ENCODE peak calls at places on chromosomes 12 and 14, in five cellular contexts. J, Z, X, L and A are unnamed samples.

GRCh38 chr14:91805659-91806058 is 61.7 kb downstream of the TC2N start:
- DNase-seq in J (no peak), L (no peak), Z (no peak), X (no peak), A (no peak)

GRCh38 chr14:65101631-65102440 is 481 bp downstream of the MAX start:
- DNase-seq in X (no peak), J (no peak), Z (peak; percentile 57), L (no peak), A (no peak)

GRCh38 chr12:103852498-103852992 is 11.5 kb upstream of the NT5DC3 start:
- DNase-seq in X (no peak), L (no peak), Z (no peak), J (no peak), A (no peak)

GRCh38 chr12:130026608-130027176 is 122.9 kb upstream of the TMEM132D start:
- DNase-seq in X (peak; percentile 41), J (no peak), Z (no peak), L (no peak), A (no peak)

GRCh38 chr12:76085159-76085868 is 829 bp upstream of the NAP1L1 start:
- DNase-seq in J (no peak), L (no peak), Z (no peak), X (no peak), A (no peak)

GRCh38 chr12:64800640-64801039 is 23.8 kb upstream of the TBC1D30 start:
- DNase-seq in X (no peak), L (no peak), J (no peak), Z (no peak), A (no peak)

GRCh38 chr12:69284131-69284530 is 44.8 kb downstream of the CPSF6 start:
- DNase-seq in J (peak; percentile 85), Z (peak; percentile 13), X (peak; percentile 36), L (peak; percentile 18), A (no peak)

GRCh38 chr12:57619434-57620244 is 8.4 kb downstream of the ARHGEF25 start:
- DNase-seq in Z (no peak), X (no peak), L (no peak), J (no peak), A (no peak)

GRCh38 chr12:47079365-47079893 is at the start of gene PCED1B:
- DNase-seq in Z (peak; percentile 45), X (peak; percentile 41), L (no peak), J (peak; percentile 31), A (no peak)

GRCh38 chr12:131066207-131066885 is 112.6 kb downstream of the ADGRD1 start:
- DNase-seq in L (no peak), J (no peak), X (no peak), Z (no peak), A (no peak)

GRCh38 chr12:105773501-105773900 is 365.3 kb downstream of the NUAK1 start:
- DNase-seq in X (no peak), L (no peak), Z (no peak), J (no peak), A (no peak)

GRCh38 chr12:31560516-31560915 is 30.4 kb downstream of the DENND5B start:
- DNase-seq in J (no peak), X (no peak), L (no peak), Z (no peak), A (no peak)

GRCh38 chr14:67187826-67188225 is 1.4 kb upstream of the GARIN2 start:
- DNase-seq in L (peak; percentile 26), X (no peak), Z (no peak), J (peak; percentile 12), A (peak; percentile 52)

GRCh38 chr14:31993521-31993941 is 83.6 kb upstream of the ARHGAP5 start:
- DNase-seq in Z (no peak), X (no peak), J (no peak), L (no peak), A (no peak)

GRCh38 chr14:71202881-71203280 is 295.6 kb downstream of the PCNX1 start:
- DNase-seq in L (no peak), X (no peak), Z (no peak), J (no peak), A (no peak)

GRCh38 chr14:73489481-73490175 is 1.1 kb upstream of the RIOX1 start:
- DNase-seq in Z (no peak), X (no peak), L (no peak), J (no peak), A (no peak)